ENCODE peak calls at places on chromosome 6, in five cellular contexts. One of them, this sample, is unnamed.

GRCh38 chr6:32151131-32151884 is 431 bp downstream of the PRRT1 start:
- DNase-seq in cerebellar cortex: peak; percentile 94
- DNase-seq in pancreas: no peak
- DNase-seq in fibroblast of pulmonary artery: no peak
- DNase-seq in amygdala: no peak
- DNase-seq in this sample: no peak

GRCh38 chr6:20483902-20484497 is 50.3 kb upstream of the CDKAL1 start:
- DNase-seq in cerebellar cortex: no peak
- DNase-seq in pancreas: no peak
- DNase-seq in fibroblast of pulmonary artery: peak; percentile 53
- DNase-seq in amygdala: no peak
- DNase-seq in this sample: no peak

GRCh38 chr6:135129139-135129867 is 51.8 kb upstream of the MYB start:
- DNase-seq in cerebellar cortex: no peak
- DNase-seq in pancreas: no peak
- DNase-seq in fibroblast of pulmonary artery: no peak
- DNase-seq in amygdala: no peak
- DNase-seq in this sample: no peak

GRCh38 chr6:74768120-74768519 is 437.7 kb downstream of the COL12A1 start:
- DNase-seq in cerebellar cortex: no peak
- DNase-seq in pancreas: no peak
- DNase-seq in fibroblast of pulmonary artery: no peak
- DNase-seq in amygdala: no peak
- DNase-seq in this sample: no peak

GRCh38 chr6:63440057-63440456 is 120.3 kb upstream of the LGSN start:
- DNase-seq in cerebellar cortex: no peak
- DNase-seq in pancreas: no peak
- DNase-seq in fibroblast of pulmonary artery: no peak
- DNase-seq in amygdala: no peak
- DNase-seq in this sample: no peak

GRCh38 chr6:132789398-132789780 is 9.0 kb downstream of the SLC18B1 start:
- DNase-seq in cerebellar cortex: no peak
- DNase-seq in pancreas: no peak
- DNase-seq in fibroblast of pulmonary artery: no peak
- DNase-seq in amygdala: no peak
- DNase-seq in this sample: no peak

GRCh38 chr6:65637289-65638046 is 69.6 kb downstream of the EYS start:
- DNase-seq in cerebellar cortex: no peak
- DNase-seq in pancreas: no peak
- DNase-seq in fibroblast of pulmonary artery: no peak
- DNase-seq in amygdala: no peak
- DNase-seq in this sample: no peak

GRCh38 chr6:28383235-28384142 is 16.1 kb downstream of the ZSCAN12 start:
- DNase-seq in cerebellar cortex: peak; percentile 69
- DNase-seq in pancreas: peak; percentile 89
- DNase-seq in fibroblast of pulmonary artery: peak; percentile 90
- DNase-seq in amygdala: peak; percentile 43
- DNase-seq in this sample: peak; percentile 93

GRCh38 chr6:77178821-77179220 is 284.5 kb downstream of the HTR1B start:
- DNase-seq in cerebellar cortex: no peak
- DNase-seq in pancreas: no peak
- DNase-seq in fibroblast of pulmonary artery: peak; percentile 46
- DNase-seq in amygdala: no peak
- DNase-seq in this sample: no peak

GRCh38 chr6:43274916-43275597 is 23.0 kb upstream of the SLC22A7 start:
- DNase-seq in cerebellar cortex: no peak
- DNase-seq in pancreas: peak; percentile 72
- DNase-seq in fibroblast of pulmonary artery: no peak
- DNase-seq in amygdala: no peak
- DNase-seq in this sample: peak; percentile 68

GRCh38 chr6:43674921-43675320 is 12.7 kb downstream of the MRPS18A start:
- DNase-seq in cerebellar cortex: no peak
- DNase-seq in pancreas: no peak
- DNase-seq in fibroblast of pulmonary artery: no peak
- DNase-seq in amygdala: no peak
- DNase-seq in this sample: no peak

GRCh38 chr6:147950623-147950987 is 392.0 kb upstream of the SASH1 start:
- DNase-seq in cerebellar cortex: no peak
- DNase-seq in pancreas: no peak
- DNase-seq in fibroblast of pulmonary artery: peak; percentile 75
- DNase-seq in amygdala: no peak
- DNase-seq in this sample: no peak

GRCh38 chr6:121956782-121957181 is 442.7 kb upstream of the HSF2 start:
- DNase-seq in cerebellar cortex: no peak
- DNase-seq in pancreas: no peak
- DNase-seq in fibroblast of pulmonary artery: no peak
- DNase-seq in amygdala: no peak
- DNase-seq in this sample: no peak

GRCh38 chr6:55758156-55758942 is 117.0 kb downstream of the BMP5 start:
- DNase-seq in cerebellar cortex: no peak
- DNase-seq in pancreas: no peak
- DNase-seq in fibroblast of pulmonary artery: peak; percentile 74
- DNase-seq in amygdala: no peak
- DNase-seq in this sample: no peak

GRCh38 chr6:24332306-24332705 is 25.6 kb downstream of the DCDC2 start:
- DNase-seq in cerebellar cortex: no peak
- DNase-seq in pancreas: no peak
- DNase-seq in fibroblast of pulmonary artery: peak; percentile 51
- DNase-seq in amygdala: no peak
- DNase-seq in this sample: no peak

GRCh38 chr6:149015877-149016525 is 269.2 kb downstream of the UST start:
- DNase-seq in cerebellar cortex: no peak
- DNase-seq in pancreas: no peak
- DNase-seq in fibroblast of pulmonary artery: no peak
- DNase-seq in amygdala: no peak
- DNase-seq in this sample: no peak

GRCh38 chr6:85360794-85361642 is 88.9 kb upstream of the NT5E start:
- DNase-seq in cerebellar cortex: no peak
- DNase-seq in pancreas: peak; percentile 15
- DNase-seq in fibroblast of pulmonary artery: peak; percentile 90
- DNase-seq in amygdala: no peak
- DNase-seq in this sample: no peak

GRCh38 chr6:154249499-154250298 is 106.9 kb downstream of the IPCEF1 start:
- DNase-seq in cerebellar cortex: no peak
- DNase-seq in pancreas: no peak
- DNase-seq in fibroblast of pulmonary artery: no peak
- DNase-seq in amygdala: no peak
- DNase-seq in this sample: no peak

GRCh38 chr6:122122686-122123085 is 276.8 kb upstream of the HSF2 start:
- DNase-seq in cerebellar cortex: no peak
- DNase-seq in pancreas: no peak
- DNase-seq in fibroblast of pulmonary artery: no peak
- DNase-seq in amygdala: no peak
- DNase-seq in this sample: no peak

GRCh38 chr6:137767931-137768690 is 98.9 kb upstream of the TNFAIP3 start:
- DNase-seq in cerebellar cortex: no peak
- DNase-seq in pancreas: no peak
- DNase-seq in fibroblast of pulmonary artery: peak; percentile 63
- DNase-seq in amygdala: no peak
- DNase-seq in this sample: no peak

GRCh38 chr6:38432479-38432878 is 207.2 kb downstream of the BTBD9 start:
- DNase-seq in cerebellar cortex: no peak
- DNase-seq in pancreas: no peak
- DNase-seq in fibroblast of pulmonary artery: peak; percentile 6
- DNase-seq in amygdala: no peak
- DNase-seq in this sample: no peak

GRCh38 chr6:3432416-3432815 is 24.4 kb downstream of the SLC22A23 start:
- DNase-seq in cerebellar cortex: no peak
- DNase-seq in pancreas: no peak
- DNase-seq in fibroblast of pulmonary artery: no peak
- DNase-seq in amygdala: no peak
- DNase-seq in this sample: no peak

GRCh38 chr6:168533428-168533827 is 92.4 kb downstream of the SMOC2 start:
- DNase-seq in cerebellar cortex: no peak
- DNase-seq in pancreas: peak; percentile 49
- DNase-seq in fibroblast of pulmonary artery: peak; percentile 12
- DNase-seq in amygdala: no peak
- DNase-seq in this sample: no peak

GRCh38 chr6:144659202-144659731 is 374.1 kb downstream of the UTRN start:
- DNase-seq in cerebellar cortex: no peak
- DNase-seq in pancreas: no peak
- DNase-seq in fibroblast of pulmonary artery: peak; percentile 86
- DNase-seq in amygdala: no peak
- DNase-seq in this sample: no peak

GRCh38 chr6:71887006-71887743 is 825 bp downstream of the RIMS1 start:
- DNase-seq in cerebellar cortex: peak; percentile 25
- DNase-seq in pancreas: no peak
- DNase-seq in fibroblast of pulmonary artery: no peak
- DNase-seq in amygdala: no peak
- DNase-seq in this sample: peak; percentile 60

GRCh38 chr6:26141378-26141901 is 54.2 kb downstream of the HFE start:
- DNase-seq in cerebellar cortex: no peak
- DNase-seq in pancreas: no peak
- DNase-seq in fibroblast of pulmonary artery: peak; percentile 32
- DNase-seq in amygdala: peak; percentile 76
- DNase-seq in this sample: no peak

GRCh38 chr6:160013987-160014868 is 45.3 kb downstream of the IGF2R start:
- DNase-seq in cerebellar cortex: no peak
- DNase-seq in pancreas: no peak
- DNase-seq in fibroblast of pulmonary artery: peak; percentile 14
- DNase-seq in amygdala: no peak
- DNase-seq in this sample: no peak

This sample was measured in upper lobe of right lung.